ENCODE peak calls at places on chromosomes 12 and 14, in six cellular contexts. K is dermis blood vessel endothelial cell; C is NAMALWA; N is dorsolateral prefrontal cortex; Y is epithelial cell of esophagus; S is stimulated activated CD4-positive, alpha-beta T cell treated with anti-CD3 and anti-CD28 coated beads, Interleukin-4, amount 100 ng/mL, for 24 hours. U is an unnamed sample.

GRCh38 chr12:54716284-54716683 is 68.1 kb upstream of the DCD start:
- DNase-seq in Y (peak), N (no peak), K (no peak), C (no peak), S (no peak), U (no peak)

GRCh38 chr14:52048641-52049204 is 20.1 kb downstream of the NID2 start:
- DNase-seq in Y (no peak), C (no peak), N (no peak), K (no peak), S (no peak), U (no peak)

GRCh38 chr12:58030566-58031279 is 89.4 kb downstream of the ATP23 start:
- DNase-seq in N (no peak), Y (peak), S (no peak), K (no peak), C (no peak), U (no peak)

GRCh38 chr14:68715032-68715924 is 77.6 kb downstream of the ZFP36L1 start:
- DNase-seq in C (no peak), Y (peak), S (no peak), N (no peak), K (peak), U (no peak)

GRCh38 chr14:90278199-90279175 is 22.1 kb downstream of the PSMC1 start:
- DNase-seq in S (no peak), K (no peak), C (no peak), Y (no peak), N (peak), U (no peak)

GRCh38 chr12:130286041-130286440 is 51.6 kb upstream of the PIWIL1 start:
- DNase-seq in N (no peak), S (no peak), C (no peak), K (no peak), Y (no peak), U (no peak)

GRCh38 chr12:65121049-65121955 is at the start of gene WIF1:
- DNase-seq in N (peak), K (peak), C (no peak), Y (peak), S (no peak), U (no peak)

GRCh38 chr12:122834921-122835692 is at the start of gene HIP1R:
- DNase-seq in K (peak), Y (peak), N (no peak), S (peak), C (peak), U (peak)

GRCh38 chr12:31867292-31867691 is 91.9 kb upstream of the RESF1 start:
- DNase-seq in Y (no peak), C (no peak), S (no peak), N (no peak), K (no peak), U (no peak)

GRCh38 chr12:21697829-21698630 is 40.4 kb upstream of the LDHB start:
- DNase-seq in N (no peak), C (peak), K (peak), Y (peak), S (no peak), U (no peak)

GRCh38 chr14:75132374-75133086 is 5.7 kb upstream of the NEK9 start:
- DNase-seq in K (peak), S (peak), C (peak), Y (peak), N (no peak), U (peak)

GRCh38 chr12:122422769-122423257 is 344 bp upstream of the CLIP1 start:
- DNase-seq in Y (peak), N (no peak), C (peak), S (peak), K (peak), U (peak)

GRCh38 chr12:60255044-60255443 is 659.2 kb downstream of the SLC16A7 start:
- DNase-seq in N (no peak), Y (no peak), C (no peak), K (no peak), S (no peak), U (no peak)

GRCh38 chr12:115998119-115998633 is 279.3 kb downstream of the MED13L start:
- DNase-seq in C (peak), N (no peak), S (no peak), K (peak), Y (peak), U (no peak)

GRCh38 chr12:89936631-89937030 is 228.0 kb upstream of the ATP2B1 start:
- DNase-seq in Y (no peak), K (no peak), N (no peak), C (no peak), S (no peak), U (no peak)